ENCODE peak calls at places on chromosomes 6 and 20, in five cellular contexts. N is neural progenitor cell, Q is fibroblast of lung, K is astrocyte, G is HepG2. F is an unnamed sample. For H3K27me3, the result is how much of the 10 kb centered on the place peaks cover.

GRCh38 chr20:35503841-35504460 is 25.5 kb downstream of the C20orf173 start:
- DNase-seq in N (no peak), Q (peak), K (no peak), G (no peak), F (peak)

GRCh38 chr6:77180367-77180766 is 282.9 kb downstream of the HTR1B start:
- DNase-seq in N (no peak), Q (no peak), K (no peak), G (no peak), F (no peak)

GRCh38 chr6:5745081-5745480 is 261.6 kb downstream of the NRN1 start:
- DNase-seq in N (no peak), Q (no peak), K (no peak), G (no peak), F (no peak)

GRCh38 chr6:166501246-166501645 is 85.2 kb downstream of the RAMACL start:
- DNase-seq in N (no peak), Q (no peak), K (no peak), G (no peak), F (no peak)

GRCh38 chr6:13256614-13257013 is 71.7 kb downstream of the TBC1D7 start:
- DNase-seq in N (no peak), Q (peak), K (no peak), G (peak), F (no peak)

GRCh38 chr20:8782804-8783203 is 286.1 kb upstream of the PLCB4 start:
- DNase-seq in N (no peak), Q (peak), K (peak), G (no peak), F (peak)

GRCh38 chr6:14549319-14549770 is 431.8 kb downstream of the CD83 start:
- DNase-seq in N (peak), Q (no peak), K (no peak), G (no peak), F (no peak)

GRCh38 chr6:136921936-136922679 is at the start of gene SLC35D3:
- DNase-seq in N (peak), Q (no peak), K (no peak), G (no peak), F (peak)

GRCh38 chr6:156336096-156336495 is 441.1 kb upstream of the ARID1B start:
- DNase-seq in N (peak), Q (no peak), K (no peak), G (peak), F (no peak)

GRCh38 chr6:128863983-128864382 is 19.0 kb upstream of the LAMA2 start:
- DNase-seq in N (no peak), Q (no peak), K (no peak), G (no peak), F (no peak)

GRCh38 chr20:58112017-58112781 is 116.3 kb downstream of the ANKRD60 start:
- DNase-seq in N (no peak), Q (peak), K (peak), G (no peak), F (peak)

GRCh38 chr6:35620706-35621105 is 68.0 kb downstream of the FKBP5 start:
- DNase-seq in N (no peak), Q (no peak), K (no peak), G (no peak), F (no peak)
- H3K27ac ChIP-seq in N (no peak), Q (no peak), K (no peak), G (no peak), F (no peak)

DNA sequence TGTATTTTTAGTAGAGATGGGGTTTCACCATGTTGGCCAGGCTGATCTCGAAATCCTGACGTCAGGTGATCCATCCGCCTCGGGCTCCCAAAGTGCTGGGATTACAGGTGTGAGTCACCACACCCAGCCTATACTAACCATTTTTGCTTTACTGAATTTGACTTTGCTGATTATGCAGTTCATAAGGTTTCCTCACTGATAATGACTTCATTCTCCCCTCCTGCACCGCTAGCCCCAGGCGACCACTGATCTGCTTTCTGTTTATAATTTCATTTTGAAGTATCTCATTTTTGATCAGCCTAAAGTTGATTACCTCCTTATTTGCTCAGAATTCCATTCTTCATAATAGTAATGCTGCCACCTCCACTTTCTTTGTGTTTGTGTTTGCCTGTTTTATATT is 48.7 kb upstream of the FAM83D start:
- DNase-seq in N (no peak), Q (no peak), K (no peak), G (no peak), F (no peak)
- H3K27me3 ChIP-seq in N (under half), Q (under half), K (under half), G (under half), F (half or more)

GRCh38 chr6:30744054-30744805 is at the start of gene IER3:
- DNase-seq in N (peak), Q (peak), K (peak), G (peak), F (peak)
- TF ChIP-seq EZH2 in N (no peak), Q (no peak), K (no peak), G (no peak), F (no peak)

GRCh38 chr6:36598739-36599318 is 4.7 kb downstream of the SRSF3 start:
- DNase-seq in N (no peak), Q (no peak), K (no peak), G (no peak), F (no peak)

GRCh38 chr6:36598326-36598725 is 4.2 kb downstream of the SRSF3 start:
- DNase-seq in N (no peak), Q (no peak), K (no peak), G (no peak), F (no peak)

GRCh38 chr6:36597775-36598174 is 3.6 kb downstream of the SRSF3 start:
- DNase-seq in N (no peak), Q (no peak), K (no peak), G (no peak), F (no peak)

GRCh38 chr6:36600564-36601146 is 6.5 kb downstream of the SRSF3 start:
- DNase-seq in N (no peak), Q (no peak), K (no peak), G (no peak), F (no peak)

GRCh38 chr6:36599791-36600209 is 5.6 kb downstream of the SRSF3 start:
- DNase-seq in N (peak), Q (peak), K (peak), G (no peak), F (peak)
- H3K27ac ChIP-seq in N (peak), Q (no peak), K (peak), G (no peak), F (no peak)

DNA sequence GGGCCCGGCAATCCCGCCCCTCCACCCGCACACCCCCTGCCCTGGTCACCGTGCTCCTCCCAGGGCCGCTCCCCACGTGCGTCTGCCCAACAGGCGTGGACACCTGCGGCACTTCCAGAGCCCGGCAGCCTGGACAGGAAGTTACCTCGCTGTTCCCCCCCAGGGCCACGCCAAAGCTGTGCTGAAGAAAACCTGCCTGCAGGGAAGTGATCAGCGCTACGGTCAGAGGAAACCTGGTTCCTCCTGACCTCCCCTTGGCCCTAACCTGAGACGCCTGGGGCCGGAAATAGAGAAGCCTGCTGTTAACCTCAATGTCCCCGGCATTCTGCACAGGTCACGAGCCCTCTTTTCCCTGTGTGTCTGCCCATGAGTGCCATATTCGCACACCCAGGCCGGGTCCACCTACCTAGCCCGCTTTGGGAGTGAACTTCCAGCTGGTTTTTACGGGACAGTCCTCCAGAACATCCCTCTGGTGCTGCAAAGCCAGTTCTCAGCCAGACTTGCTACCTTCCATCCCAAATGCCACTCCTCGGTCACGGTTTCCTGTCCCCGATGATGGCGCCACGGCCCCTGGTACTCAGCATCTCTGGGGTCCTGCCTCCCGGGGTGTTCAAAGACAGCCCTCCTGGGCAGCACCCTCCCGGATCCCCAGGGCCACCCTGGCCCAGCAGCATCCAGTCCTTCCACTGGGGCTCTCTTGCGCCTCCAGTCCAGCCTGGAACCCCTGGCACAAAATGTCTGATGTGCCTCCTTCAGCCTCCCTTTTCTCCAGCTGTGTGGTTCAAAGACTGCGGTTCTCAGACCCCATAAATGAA is 12.0 kb upstream of the IRF4 start:
- DNase-seq in N (no peak), Q (no peak), K (no peak), G (no peak), F (no peak)
- H3K27me3 ChIP-seq in N (under half), Q (under half), K (under half), G (half or more), F (under half)

GRCh38 chr6:45421700-45422540 is 44.2 kb upstream of the SUPT3H start:
- DNase-seq in N (peak), Q (peak), K (peak), G (peak), F (peak)
- TF ChIP-seq EZH2 in N (peak), Q (no peak), K (no peak), G (peak), F (no peak)

DNA sequence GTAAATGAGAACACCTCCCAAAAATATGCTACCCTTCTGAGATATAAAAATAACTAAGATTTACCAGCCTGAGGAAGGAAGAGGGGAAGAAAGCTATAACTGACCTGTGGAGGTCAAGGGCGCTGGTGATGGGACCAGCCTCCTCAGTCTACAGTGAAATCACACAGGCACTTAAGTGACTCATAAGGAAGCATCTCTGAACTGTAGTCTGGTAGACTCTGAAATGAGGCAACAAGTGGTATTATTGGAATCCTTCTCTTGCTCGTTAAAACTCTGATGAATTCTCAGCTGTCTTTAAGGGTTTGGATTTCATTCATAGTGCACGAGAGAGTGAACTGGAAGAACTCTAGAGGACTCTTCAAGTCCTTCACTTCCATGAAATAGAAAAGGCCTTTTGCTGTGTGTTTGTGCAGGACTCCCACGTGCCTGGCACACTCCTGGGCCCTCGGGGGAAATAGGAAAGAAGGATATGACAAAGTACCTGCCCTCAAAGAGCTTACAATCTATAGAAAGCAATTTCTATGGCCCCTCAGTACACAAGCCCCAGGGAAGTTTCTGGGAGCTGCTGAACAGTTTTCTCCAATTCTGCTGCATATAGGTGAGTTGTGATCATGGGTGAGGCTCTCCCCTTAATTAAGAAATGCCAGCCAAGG is 231.8 kb upstream of the RREB1 start:
- DNase-seq in N (no peak), Q (peak), K (peak), G (no peak), F (peak)
- H3K27ac ChIP-seq in N (no peak), Q (no peak), K (no peak), G (no peak), F (no peak)

DNA sequence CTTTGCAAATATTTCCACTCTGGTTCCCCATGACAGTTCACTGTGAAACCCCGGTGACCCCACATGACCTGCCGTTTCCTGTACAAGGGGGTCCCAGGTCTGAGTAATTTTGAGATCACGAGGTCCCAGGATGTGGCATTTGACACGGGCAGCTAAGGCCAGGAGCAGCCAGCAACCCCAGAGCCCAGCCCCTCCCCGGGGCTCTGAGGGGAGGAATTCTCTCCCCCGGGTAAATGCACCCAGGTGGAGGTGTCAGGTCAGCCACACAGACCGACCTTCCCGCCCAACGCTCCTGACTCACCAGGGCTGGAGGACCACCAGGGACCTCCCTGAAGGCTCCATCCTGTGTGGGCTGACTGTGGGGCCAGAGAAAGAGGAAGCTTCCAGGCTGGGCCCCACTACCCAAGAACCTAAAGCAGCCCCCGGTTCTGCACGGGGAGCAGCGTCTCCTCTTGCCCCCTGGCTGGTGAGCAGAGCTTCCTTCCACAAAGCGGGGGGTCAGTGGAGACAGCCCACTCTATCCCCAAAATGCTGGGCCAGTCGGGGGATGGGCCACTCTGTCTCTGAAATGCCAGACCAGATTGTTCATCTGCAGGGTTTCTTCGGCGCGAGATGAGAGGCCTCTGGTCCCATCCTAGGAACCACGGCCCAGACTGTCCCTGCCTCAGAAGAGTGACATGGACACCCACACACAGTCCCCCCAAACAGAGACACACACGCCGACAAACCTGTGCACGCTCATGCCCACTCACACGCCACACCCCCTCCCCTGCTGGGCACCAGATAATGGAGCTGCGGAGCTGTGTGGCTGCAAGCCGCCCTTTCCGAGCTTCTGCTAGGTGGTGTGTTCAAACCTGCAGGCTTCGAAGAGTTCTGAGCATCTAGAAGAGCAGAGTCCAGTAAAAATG is 23.4 kb upstream of the SLCO4A1 start:
- DNase-seq in N (peak), Q (no peak), K (no peak), G (no peak), F (peak)
- H3K27me3 ChIP-seq in N (under half), Q (under half), K (under half), G (under half), F (under half)

GRCh38 chr20:3237958-3238615 is 903 bp downstream of the SLC4A11 start:
- DNase-seq in N (peak), Q (no peak), K (no peak), G (no peak), F (no peak)
- TF ChIP-seq EZH2 in N (peak), Q (peak), K (peak), G (no peak), F (peak)

DNA sequence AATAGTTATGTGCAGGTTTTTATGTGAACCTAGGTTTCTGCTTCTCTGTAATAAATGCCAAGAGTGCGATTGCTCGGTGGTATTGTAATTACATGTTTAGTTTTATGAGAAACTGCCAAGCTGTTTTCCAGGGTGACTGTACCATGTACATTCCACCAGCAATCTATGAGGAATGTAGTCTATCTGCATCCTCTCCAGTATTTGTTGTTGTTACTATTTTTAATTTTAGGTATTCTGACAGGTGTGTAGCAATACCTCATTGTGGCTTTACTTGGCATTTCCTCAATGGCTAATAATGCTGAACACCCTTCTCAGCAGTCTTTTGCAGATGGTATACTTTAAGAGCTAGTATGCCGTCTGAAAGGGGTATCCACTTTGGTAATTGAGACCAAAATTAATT is 142.1 kb downstream of the BMP2 start:
- DNase-seq in N (no peak), Q (no peak), K (no peak), G (no peak), F (no peak)
- H3K27ac ChIP-seq in N (peak), Q (no peak), K (no peak), G (no peak), F (no peak)

F was measured in A673.